ENCODE peak calls at places on chromosomes 5 and 9, in four cellular contexts. R is heart left ventricle, V is HepG2, G is body of pancreas. F is an unnamed sample.

GRCh38 chr5:50440651-50441478 is at the start of gene EMB:
- DNase-seq in R (peak), V (no peak), G (peak), F (peak)

GRCh38 chr5:1144089-1144488 is 32.2 kb upstream of the SLC12A7 start:
- DNase-seq in R (no peak), V (no peak), G (no peak), F (no peak)

GRCh38 chr5:149611327-149611726 is 30.0 kb downstream of the ARHGEF37 start:
- DNase-seq in R (no peak), V (peak), G (peak), F (peak)

GRCh38 chr9:8570776-8571175 is 771.2 kb upstream of the DMAC1 start:
- DNase-seq in R (no peak), V (no peak), G (no peak), F (no peak)

GRCh38 chr5:67983251-67983941 is 232.2 kb upstream of the PIK3R1 start:
- DNase-seq in R (no peak), V (no peak), G (no peak), F (no peak)

GRCh38 chr5:135008556-135008955 is 25.5 kb downstream of the PITX1 start:
- DNase-seq in R (no peak), V (no peak), G (no peak), F (no peak)

GRCh38 chr9:36731576-36731975 is 158.9 kb downstream of the MELK start:
- DNase-seq in R (no peak), V (no peak), G (no peak), F (no peak)

GRCh38 chr5:168950241-168950951 is 350.5 kb downstream of the SLIT3 start:
- DNase-seq in R (no peak), V (no peak), G (no peak), F (no peak)

GRCh38 chr5:27706832-27707231 is 668.4 kb upstream of the CDH9 start:
- DNase-seq in R (no peak), V (no peak), G (no peak), F (no peak)

GRCh38 chr5:123814796-123815479 is 303.0 kb downstream of the CSNK1G3 start:
- DNase-seq in R (no peak), V (no peak), G (no peak), F (no peak)

GRCh38 chr9:125820100-125820804 is 73.1 kb downstream of the PBX3 start:
- DNase-seq in R (no peak), V (no peak), G (no peak), F (no peak)

GRCh38 chr9:9938432-9938831 is 674.4 kb downstream of the PTPRD start:
- DNase-seq in R (no peak), V (no peak), G (no peak), F (no peak)
- TF ChIP-seq POLR2A in R (no peak), V (no peak), G (no peak), F (no peak)

GRCh38 chr5:54517512-54518145 is at the start of gene SNX18:
- DNase-seq in R (peak), V (peak), G (peak), F (peak)
- TF ChIP-seq POLR2A in R (no peak), V (peak), G (peak), F (peak)

DNA sequence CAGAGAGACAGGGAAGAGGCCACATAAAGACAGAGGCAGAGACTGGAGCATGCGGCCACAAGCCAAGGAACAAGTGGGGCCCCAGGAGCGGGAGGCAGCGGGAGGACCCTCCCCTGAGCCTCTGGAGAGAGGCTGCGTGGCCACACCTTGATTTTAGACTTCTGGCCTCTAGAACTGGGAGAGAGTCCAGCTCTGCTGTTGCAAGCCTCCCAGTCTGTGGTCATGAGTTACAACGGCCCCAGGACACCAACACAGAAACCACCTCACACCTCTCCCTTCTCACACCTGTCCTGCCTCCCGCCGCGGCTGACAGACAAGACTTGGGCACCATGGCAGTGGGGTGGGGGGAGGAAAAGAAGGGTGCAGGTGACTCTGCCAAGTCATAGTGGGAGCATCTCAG is 2.2 kb downstream of the INPP5E start:
- DNase-seq in R (no peak), V (no peak), G (no peak), F (no peak)
- TF ChIP-seq POLR2A in R (no peak), V (no peak), G (no peak), F (no peak)

DNA sequence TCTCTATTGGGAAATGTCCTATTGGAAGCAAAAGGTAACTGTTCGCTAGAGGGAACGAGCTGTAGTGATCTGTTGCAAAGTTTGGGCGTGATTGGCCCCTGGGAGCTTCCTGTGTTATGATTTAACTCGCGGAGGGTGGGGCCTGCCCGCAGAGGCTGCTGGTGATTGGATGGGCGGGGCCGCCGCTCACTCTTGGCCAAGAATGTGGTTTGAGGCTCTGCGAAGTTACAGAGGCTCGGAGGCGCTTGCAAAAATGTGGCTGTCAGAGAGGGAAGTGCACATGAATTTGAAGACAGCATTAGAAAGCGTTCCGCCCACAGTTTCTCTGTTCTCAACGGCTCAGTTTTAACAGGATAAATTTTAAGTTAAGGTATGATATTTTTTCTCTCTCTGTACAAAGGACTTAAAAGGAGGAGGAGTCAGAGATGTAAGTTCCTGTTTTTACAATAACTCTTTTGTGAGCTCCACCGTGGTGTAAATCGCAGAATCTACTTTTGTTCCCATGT is 46.9 kb downstream of the CNTRL start:
- DNase-seq in R (peak), V (peak), G (peak), F (peak)
- TF ChIP-seq POLR2A in R (no peak), V (peak), G (peak), F (peak)

GRCh38 chr9:93750045-93750444 is 173.7 kb downstream of the PHF2 start:
- DNase-seq in R (no peak), V (no peak), G (no peak), F (no peak)
- TF ChIP-seq POLR2A in R (no peak), V (no peak), G (no peak), F (no peak)